ENCODE peak calls at places on chromosomes 5 and 9, in five cellular contexts. A is GM23248; O is RCC 7860; V is stimulated activated CD4-positive, alpha-beta T cell treated with anti-CD3 and anti-CD28 coated beads, Interleukin-4, amount 100 ng/mL, for 1 hour; X is H54. N is an unnamed sample.

GRCh38 chr5:76718381-76718832 is 2.5 kb downstream of the F2R start:
- DNase-seq in A (peak), V (no peak), O (no peak), X (no peak), N (no peak)

GRCh38 chr5:142892021-142892420 is 121.8 kb downstream of the ARHGAP26 start:
- DNase-seq in V (no peak), O (no peak), A (no peak), X (no peak), N (no peak)

GRCh38 chr9:131289301-131290038 is at the start of gene PLPP7:
- DNase-seq in V (no peak), O (peak), A (peak), X (no peak), N (no peak)

GRCh38 chr5:74310386-74310785 is 330.1 kb downstream of the ENC1 start:
- DNase-seq in A (peak), O (peak), X (peak), V (no peak), N (no peak)

GRCh38 chr5:157168286-157168685 is 2.2 kb upstream of the GARIN3 start:
- DNase-seq in A (no peak), X (no peak), V (no peak), O (no peak), N (no peak)

GRCh38 chr9:99851028-99851822 is 29.5 kb downstream of the NR4A3 start:
- DNase-seq in O (no peak), X (no peak), V (no peak), A (no peak), N (no peak)

GRCh38 chr9:90441814-90442213 is 200.8 kb downstream of the DIRAS2 start:
- DNase-seq in V (no peak), A (no peak), O (peak), X (no peak), N (no peak)

GRCh38 chr5:10695759-10696543 is 65.1 kb downstream of the DAP start:
- DNase-seq in X (no peak), A (peak), V (no peak), O (peak), N (no peak)

GRCh38 chr5:177545487-177546261 is 8.7 kb downstream of the FAM193B start:
- DNase-seq in V (no peak), X (no peak), A (peak), O (no peak), N (no peak)

GRCh38 chr5:144028644-144029043 is 141.8 kb downstream of the YIPF5 start:
- DNase-seq in A (peak), V (no peak), O (no peak), X (peak), N (no peak)

GRCh38 chr5:53041071-53041692 is 52.0 kb downstream of the ITGA2 start:
- DNase-seq in A (peak), X (no peak), V (no peak), O (no peak), N (no peak)

GRCh38 chr5:149389552-149390495 is 10.7 kb upstream of the IL17B start:
- DNase-seq in V (no peak), X (no peak), A (no peak), O (no peak), N (no peak)

GRCh38 chr9:78543353-78543752 is 246.4 kb downstream of the PSAT1 start:
- DNase-seq in O (no peak), X (no peak), V (no peak), A (no peak), N (no peak)

GRCh38 chr5:9063615-9064245 is 482.1 kb downstream of the SEMA5A start:
- DNase-seq in V (no peak), A (peak), X (no peak), O (no peak), N (no peak)

GRCh38 chr9:132881826-132882225 is 3.1 kb downstream of the SPACA9 start:
- DNase-seq in V (no peak), O (no peak), A (no peak), X (peak), N (no peak)

GRCh38 chr5:171714851-171715250 is 70.8 kb upstream of the SMIM23 start:
- DNase-seq in X (no peak), V (no peak), O (no peak), A (no peak), N (no peak)

GRCh38 chr9:97774657-97775056 is 77.5 kb upstream of the XPA start:
- DNase-seq in O (no peak), V (no peak), X (no peak), A (no peak), N (no peak)

GRCh38 chr9:73050062-73050814 is 97.4 kb upstream of the ALDH1A1 start:
- DNase-seq in O (no peak), A (peak), X (no peak), V (no peak), N (no peak)

GRCh38 chr5:531749-532315 is 7.6 kb upstream of the SLC9A3 start:
- DNase-seq in A (no peak), V (no peak), X (no peak), O (no peak), N (peak)

GRCh38 chr5:91706785-91707520 is 323.8 kb upstream of the ARRDC3 start:
- DNase-seq in A (peak), O (no peak), X (no peak), V (no peak), N (no peak)

GRCh38 chr5:83802686-83803085 is 82.0 kb upstream of the HAPLN1 start:
- DNase-seq in O (peak), A (peak), X (no peak), V (no peak), N (no peak)

N was measured in right lobe of liver.